ENCODE peak calls at places on chromosome 11, in four cellular contexts. R, I, O and N are unnamed samples.
A peak's percentile ranks its signal among the peaks of the same experiment; 100 is the strongest.

GRCh38 chr11:93717501-93717900 is 23.8 kb downstream of the TAF1D start:
- DNase-seq in R (no peak), I (no peak), O (no peak), N (no peak)

GRCh38 chr11:12330491-12331231 is 46.7 kb upstream of the PARVA start:
- DNase-seq in R (no peak), I (no peak), O (no peak), N (no peak)

GRCh38 chr11:17256512-17256911 is 20.0 kb upstream of the NUCB2 start:
- DNase-seq in R (no peak), I (peak; percentile 90), O (no peak), N (no peak)

GRCh38 chr11:13339196-13340153 is 61.9 kb downstream of the BMAL1 start:
- DNase-seq in R (peak; percentile 24), I (peak; percentile 96), O (peak; percentile 49), N (peak; percentile 10)

GRCh38 chr11:57249384-57250319 is 12.6 kb upstream of the APLNR start:
- DNase-seq in R (peak; percentile 17), I (peak; percentile 39), O (peak; percentile 91), N (no peak)

GRCh38 chr11:11841121-11841604 is 609 bp upstream of the USP47 start:
- DNase-seq in R (no peak), I (no peak), O (peak; percentile 53), N (no peak)

GRCh38 chr11:64358907-64359711 is at the start of gene RPS6KA4:
- DNase-seq in R (peak; percentile 29), I (no peak), O (peak; percentile 84), N (no peak)

GRCh38 chr11:19988598-19988997 is 171.7 kb downstream of the DBX1 start:
- DNase-seq in R (no peak), I (peak; percentile 63), O (no peak), N (no peak)

GRCh38 chr11:47235163-47235562 is 13.5 kb downstream of the ACP2 start:
- DNase-seq in R (no peak), I (no peak), O (no peak), N (no peak)

GRCh38 chr11:107840120-107840479 is 18.5 kb downstream of the SLC35F2 start:
- DNase-seq in R (no peak), I (no peak), O (no peak), N (no peak)

GRCh38 chr11:116438651-116439479 is 333.9 kb downstream of the BUD13 start:
- DNase-seq in R (no peak), I (no peak), O (no peak), N (no peak)

GRCh38 chr11:116812109-116812508 is 11.0 kb downstream of the APOA4 start:
- DNase-seq in R (no peak), I (no peak), O (no peak), N (no peak)

GRCh38 chr11:14414470-14415461 is 55.8 kb upstream of the RRAS2 start:
- DNase-seq in R (peak; percentile 45), I (no peak), O (no peak), N (peak; percentile 51)

GRCh38 chr11:129999407-129999806 is 3.2 kb downstream of the PRDM10 start:
- DNase-seq in R (no peak), I (no peak), O (no peak), N (no peak)

GRCh38 chr11:35683728-35684339 is 21.3 kb downstream of the TRIM44 start:
- DNase-seq in R (no peak), I (no peak), O (no peak), N (no peak)

GRCh38 chr11:108819957-108820356 is 155.1 kb downstream of the DDX10 start:
- DNase-seq in R (no peak), I (no peak), O (no peak), N (no peak)

GRCh38 chr11:67266424-67267187 is at the start of gene GRK2:
- DNase-seq in R (no peak), I (no peak), O (peak; percentile 51), N (no peak)

GRCh38 chr11:83063073-83063754 is 8.5 kb downstream of the RAB30 start:
- DNase-seq in R (no peak), I (no peak), O (no peak), N (no peak)

GRCh38 chr11:32006799-32007388 is 84.0 kb upstream of the RCN1 start:
- DNase-seq in R (no peak), I (peak; percentile 6), O (peak; percentile 67), N (no peak)

GRCh38 chr11:103987631-103988594 is 48.5 kb upstream of the DDI1 start:
- DNase-seq in R (no peak), I (no peak), O (no peak), N (no peak)

GRCh38 chr11:19912206-19913118 is 199.8 kb downstream of the NAV2 start:
- DNase-seq in R (no peak), I (no peak), O (no peak), N (no peak)

GRCh38 chr11:128695539-128696221 is 1.8 kb downstream of the FLI1 start:
- DNase-seq in R (no peak), I (no peak), O (no peak), N (no peak)